ENCODE peak calls at places on chromosomes 13 and 19, in seven cellular contexts. One of them, this sample, is unnamed.

GRCh38 chr19:1069009-1069779 is 2.2 kb downstream of the ARHGAP45 start:
- DNase-seq in left ventricle myocardium inferior: peak; percentile 71
- DNase-seq in BE2C: no peak
- DNase-seq in PC-3: no peak
- DNase-seq in body of pancreas: peak; percentile 45
- DNase-seq in astrocyte: no peak
- DNase-seq in A673: no peak
- DNase-seq in this sample: no peak

GRCh38 chr19:32464279-32464678 is 58.7 kb downstream of the DPY19L3 start:
- DNase-seq in body of pancreas: no peak
- DNase-seq in left ventricle myocardium inferior: no peak
- DNase-seq in BE2C: no peak
- DNase-seq in A673: peak; percentile 18
- DNase-seq in astrocyte: no peak
- DNase-seq in PC-3: peak; percentile 42
- DNase-seq in this sample: no peak

GRCh38 chr19:46812898-46813569 is 24.6 kb upstream of the SLC1A5 start:
- DNase-seq in body of pancreas: no peak
- DNase-seq in BE2C: peak; percentile 18
- DNase-seq in A673: no peak
- DNase-seq in left ventricle myocardium inferior: peak; percentile 23
- DNase-seq in astrocyte: no peak
- DNase-seq in PC-3: no peak
- DNase-seq in this sample: peak; percentile 55

GRCh38 chr19:28700176-28700575 is 512.8 kb downstream of the UQCRFS1 start:
- DNase-seq in astrocyte: no peak
- DNase-seq in left ventricle myocardium inferior: no peak
- DNase-seq in BE2C: no peak
- DNase-seq in A673: no peak
- DNase-seq in PC-3: no peak
- DNase-seq in body of pancreas: no peak
- DNase-seq in this sample: no peak

GRCh38 chr13:22175815-22176214 is 504.9 kb downstream of the FGF9 start:
- DNase-seq in A673: no peak
- DNase-seq in BE2C: no peak
- DNase-seq in body of pancreas: no peak
- DNase-seq in PC-3: no peak
- DNase-seq in left ventricle myocardium inferior: no peak
- DNase-seq in astrocyte: no peak
- DNase-seq in this sample: no peak

GRCh38 chr13:26656919-26657318 is 99.4 kb downstream of the WASF3 start:
- DNase-seq in PC-3: peak; percentile 41
- DNase-seq in body of pancreas: no peak
- DNase-seq in left ventricle myocardium inferior: no peak
- DNase-seq in A673: peak; percentile 22
- DNase-seq in astrocyte: peak; percentile 52
- DNase-seq in BE2C: no peak
- DNase-seq in this sample: no peak

GRCh38 chr13:38697628-38698333 is 10.9 kb downstream of the FREM2 start:
- DNase-seq in BE2C: no peak
- DNase-seq in PC-3: peak; percentile 5
- DNase-seq in left ventricle myocardium inferior: no peak
- DNase-seq in A673: peak; percentile 45
- DNase-seq in body of pancreas: no peak
- DNase-seq in astrocyte: no peak
- DNase-seq in this sample: no peak

GRCh38 chr13:36767276-36767675 is 51.7 kb upstream of the RFXAP start:
- DNase-seq in left ventricle myocardium inferior: no peak
- DNase-seq in BE2C: no peak
- DNase-seq in A673: no peak
- DNase-seq in astrocyte: no peak
- DNase-seq in PC-3: no peak
- DNase-seq in body of pancreas: no peak
- DNase-seq in this sample: no peak

GRCh38 chr13:107860284-107860683 is 355.1 kb downstream of the LIG4 start:
- DNase-seq in PC-3: no peak
- DNase-seq in astrocyte: no peak
- DNase-seq in BE2C: peak; percentile 51
- DNase-seq in A673: no peak
- DNase-seq in left ventricle myocardium inferior: no peak
- DNase-seq in body of pancreas: no peak
- DNase-seq in this sample: no peak

GRCh38 chr19:51070334-51070886 is 5.5 kb upstream of the KLK13 start:
- DNase-seq in left ventricle myocardium inferior: no peak
- DNase-seq in body of pancreas: no peak
- DNase-seq in astrocyte: no peak
- DNase-seq in A673: no peak
- DNase-seq in PC-3: peak; percentile 83
- DNase-seq in BE2C: no peak
- DNase-seq in this sample: no peak

GRCh38 chr19:49968279-49968922 is 7.4 kb upstream of the SIGLEC11 start:
- DNase-seq in A673: no peak
- DNase-seq in PC-3: no peak
- DNase-seq in left ventricle myocardium inferior: no peak
- DNase-seq in BE2C: no peak
- DNase-seq in body of pancreas: no peak
- DNase-seq in astrocyte: no peak
- DNase-seq in this sample: no peak

GRCh38 chr19:47520839-47521238 is 6.0 kb upstream of the NAPA start:
- DNase-seq in body of pancreas: no peak
- DNase-seq in PC-3: no peak
- DNase-seq in BE2C: no peak
- DNase-seq in A673: no peak
- DNase-seq in astrocyte: no peak
- DNase-seq in left ventricle myocardium inferior: no peak
- DNase-seq in this sample: no peak

GRCh38 chr13:30463820-30464495 is 1.8 kb downstream of the HMGB1 start:
- DNase-seq in left ventricle myocardium inferior: peak; percentile 56
- DNase-seq in BE2C: peak; percentile 39
- DNase-seq in body of pancreas: peak; percentile 72
- DNase-seq in A673: peak; percentile 63
- DNase-seq in astrocyte: peak; percentile 42
- DNase-seq in PC-3: peak; percentile 51
- DNase-seq in this sample: no peak

GRCh38 chr13:110868631-110869165 is 46.2 kb downstream of the ANKRD10 start:
- DNase-seq in body of pancreas: no peak
- DNase-seq in left ventricle myocardium inferior: no peak
- DNase-seq in A673: no peak
- DNase-seq in astrocyte: no peak
- DNase-seq in BE2C: no peak
- DNase-seq in PC-3: no peak
- DNase-seq in this sample: no peak

GRCh38 chr13:110866491-110867170 is 48.2 kb downstream of the ANKRD10 start:
- DNase-seq in A673: no peak
- DNase-seq in astrocyte: no peak
- DNase-seq in body of pancreas: no peak
- DNase-seq in BE2C: no peak
- DNase-seq in left ventricle myocardium inferior: no peak
- DNase-seq in PC-3: no peak
- DNase-seq in this sample: no peak

GRCh38 chr13:110869805-110870706 is 44.8 kb downstream of the ANKRD10 start:
- DNase-seq in A673: peak; percentile 17
- DNase-seq in left ventricle myocardium inferior: peak; percentile 74
- DNase-seq in astrocyte: peak; percentile 100
- DNase-seq in BE2C: peak; percentile 47
- DNase-seq in body of pancreas: peak; percentile 88
- DNase-seq in PC-3: peak; percentile 98
- DNase-seq in this sample: no peak

GRCh38 chr13:110867380-110867779 is 47.5 kb downstream of the ANKRD10 start:
- DNase-seq in A673: no peak
- DNase-seq in body of pancreas: no peak
- DNase-seq in astrocyte: no peak
- DNase-seq in BE2C: no peak
- DNase-seq in PC-3: no peak
- DNase-seq in left ventricle myocardium inferior: no peak
- DNase-seq in this sample: no peak

DNA sequence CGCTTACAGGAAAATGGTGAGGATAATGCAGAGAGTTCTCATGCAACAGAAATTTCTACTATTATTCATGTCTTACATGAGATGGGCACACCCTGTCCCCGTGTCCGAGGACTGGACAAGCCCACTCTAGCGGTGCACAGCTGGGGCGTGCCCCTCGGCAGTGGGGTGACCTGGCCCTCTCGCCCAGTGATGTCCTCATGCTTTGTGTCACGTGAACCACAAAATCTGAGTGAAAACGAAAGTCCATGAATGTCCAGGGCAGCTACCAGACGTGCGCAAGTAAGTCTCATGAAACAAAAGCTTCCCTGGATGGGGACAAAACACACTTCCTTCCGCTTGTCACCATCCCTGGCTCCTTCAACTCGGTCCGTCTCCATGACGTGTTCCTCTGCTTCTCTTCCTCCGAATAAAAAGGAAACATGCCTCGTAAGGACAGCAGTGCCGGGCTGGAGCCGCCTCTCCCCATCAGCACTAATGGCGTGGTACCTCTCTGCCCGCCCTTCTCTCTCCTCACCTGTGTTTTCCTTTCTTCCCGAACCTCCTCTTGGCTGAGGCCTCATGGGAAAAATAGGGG is 45.6 kb downstream of the ANKRD10 start:
- DNase-seq in PC-3: no peak
- DNase-seq in body of pancreas: no peak
- DNase-seq in astrocyte: peak; percentile 13
- DNase-seq in BE2C: no peak
- DNase-seq in left ventricle myocardium inferior: no peak
- DNase-seq in A673: no peak
- DNase-seq in this sample: no peak
- H3K4me3 ChIP-seq in PC-3: peak overlapping the region; percentile 58
- H3K4me3 ChIP-seq in body of pancreas: no peak overlapping the region
- H3K4me3 ChIP-seq in astrocyte: peak overlapping the region; percentile 57
- H3K4me3 ChIP-seq in BE2C: peak overlapping the region; percentile 40
- H3K4me3 ChIP-seq in left ventricle myocardium inferior: peak overlapping the region; percentile 64
- H3K4me3 ChIP-seq in A673: no peak overlapping the region
- H3K4me3 ChIP-seq in this sample: no peak overlapping the region

GRCh38 chr13:113836917-113837553 is 26.8 kb downstream of the GAS6 start:
- DNase-seq in body of pancreas: peak; percentile 67
- DNase-seq in left ventricle myocardium inferior: peak; percentile 76
- DNase-seq in A673: peak; percentile 29
- DNase-seq in astrocyte: peak; percentile 87
- DNase-seq in BE2C: no peak
- DNase-seq in PC-3: peak; percentile 31
- DNase-seq in this sample: peak; percentile 90

GRCh38 chr13:113834496-113835200 is 29.2 kb downstream of the GAS6 start:
- DNase-seq in BE2C: no peak
- DNase-seq in PC-3: no peak
- DNase-seq in astrocyte: no peak
- DNase-seq in left ventricle myocardium inferior: peak; percentile 15
- DNase-seq in body of pancreas: no peak
- DNase-seq in A673: no peak
- DNase-seq in this sample: no peak

GRCh38 chr13:113833111-113833830 is 30.6 kb downstream of the GAS6 start:
- DNase-seq in body of pancreas: no peak
- DNase-seq in left ventricle myocardium inferior: peak; percentile 8
- DNase-seq in A673: no peak
- DNase-seq in BE2C: no peak
- DNase-seq in astrocyte: no peak
- DNase-seq in PC-3: no peak
- DNase-seq in this sample: no peak

GRCh38 chr13:113837554-113838355 is 26.1 kb downstream of the GAS6 start:
- DNase-seq in astrocyte: peak; percentile 98
- DNase-seq in BE2C: peak; percentile 90
- DNase-seq in PC-3: peak; percentile 84
- DNase-seq in left ventricle myocardium inferior: peak; percentile 96
- DNase-seq in A673: peak; percentile 45
- DNase-seq in body of pancreas: peak; percentile 87
- DNase-seq in this sample: peak; percentile 83

DNA sequence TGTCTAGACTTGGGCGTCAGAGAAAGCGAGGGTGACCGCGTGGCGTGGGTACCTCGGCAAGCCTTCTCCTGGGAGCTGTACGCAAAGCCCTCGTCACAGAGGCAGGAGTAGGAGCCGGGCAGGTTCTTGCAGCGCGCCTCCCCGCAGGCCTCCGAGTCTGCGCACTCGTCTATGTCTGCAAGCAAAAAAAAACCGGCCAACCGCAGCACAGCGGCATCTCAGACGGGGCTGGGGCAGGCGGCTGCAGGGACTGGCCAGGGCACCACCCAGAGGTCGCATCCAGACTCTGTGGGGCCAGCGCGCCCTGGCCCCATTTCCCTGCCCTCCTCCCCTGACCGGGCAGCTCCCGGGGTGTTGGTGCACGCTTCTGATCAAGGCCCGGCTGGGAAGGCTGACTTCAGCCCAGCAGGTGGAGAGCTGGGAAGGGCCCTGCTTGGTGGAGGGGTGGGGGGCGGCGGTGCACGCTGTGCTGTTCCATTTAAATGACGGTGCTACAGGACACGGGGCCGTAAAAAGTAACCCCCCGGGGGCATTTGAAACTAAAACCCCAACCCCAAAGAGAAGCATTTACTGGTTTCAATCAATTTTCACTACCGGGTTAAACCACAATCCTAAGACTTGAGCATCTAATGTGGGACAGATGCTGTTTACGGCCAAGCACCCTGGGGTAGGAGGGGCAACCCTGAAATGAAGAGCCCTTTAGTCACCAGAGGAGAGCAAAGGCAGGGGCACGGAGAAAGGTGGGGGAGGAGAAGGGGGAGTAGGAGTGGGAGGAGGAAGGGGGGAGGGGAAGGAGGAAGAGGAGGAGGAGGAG is 28.2 kb downstream of the GAS6 start:
- DNase-seq in left ventricle myocardium inferior: peak; percentile 14
- DNase-seq in body of pancreas: no peak
- DNase-seq in A673: peak; percentile 51
- DNase-seq in PC-3: peak; percentile 36
- DNase-seq in BE2C: no peak
- DNase-seq in astrocyte: peak; percentile 55
- DNase-seq in this sample: peak; percentile 84
- TF ChIP-seq CTCF in left ventricle myocardium inferior: no peak
- TF ChIP-seq CTCF in body of pancreas: no peak
- TF ChIP-seq CTCF in A673: no peak
- TF ChIP-seq CTCF in PC-3: no peak
- TF ChIP-seq CTCF in BE2C: no peak
- TF ChIP-seq CTCF in astrocyte: no peak
- TF ChIP-seq CTCF in this sample: peak; percentile 3

GRCh38 chr19:44190020-44190419 is 22.3 kb upstream of the ZNF227 start:
- DNase-seq in left ventricle myocardium inferior: no peak
- DNase-seq in A673: no peak
- DNase-seq in body of pancreas: no peak
- DNase-seq in BE2C: no peak
- DNase-seq in PC-3: no peak
- DNase-seq in astrocyte: no peak
- DNase-seq in this sample: no peak
- H3K9me3 ChIP-seq in left ventricle myocardium inferior: peaks cover 47% of the 10 kb centered on the region
- H3K9me3 ChIP-seq in A673: peaks cover 6% of the 10 kb centered on the region
- H3K9me3 ChIP-seq in body of pancreas: no peaks in the 10 kb centered on the region
- H3K9me3 ChIP-seq in BE2C: no peaks in the 10 kb centered on the region
- H3K9me3 ChIP-seq in PC-3: no peaks in the 10 kb centered on the region
- H3K9me3 ChIP-seq in astrocyte: no peaks in the 10 kb centered on the region
- H3K9me3 ChIP-seq in this sample: no peaks in the 10 kb centered on the region

GRCh38 chr19:48696353-48697010 is 711 bp downstream of the FUT2 start:
- DNase-seq in body of pancreas: peak; percentile 47
- DNase-seq in left ventricle myocardium inferior: no peak
- DNase-seq in astrocyte: no peak
- DNase-seq in BE2C: no peak
- DNase-seq in A673: peak; percentile 52
- DNase-seq in PC-3: no peak
- DNase-seq in this sample: peak; percentile 56
- H3K4me3 ChIP-seq in body of pancreas: peak overlapping the region; percentile 19
- H3K4me3 ChIP-seq in left ventricle myocardium inferior: peak overlapping the region; percentile 52
- H3K4me3 ChIP-seq in astrocyte: peak overlapping the region; percentile 9
- H3K4me3 ChIP-seq in BE2C: no peak overlapping the region
- H3K4me3 ChIP-seq in A673: peak overlapping the region; percentile 27
- H3K4me3 ChIP-seq in PC-3: no peak overlapping the region
- H3K4me3 ChIP-seq in this sample: peak overlapping the region; percentile 54